ENCODE peak calls at places on chromosomes 11 and 22, in six cellular contexts. H is cardiac muscle cell, L is left lung, V is thoracic aorta, Z is psoas muscle, Q is spleen. C is an unnamed sample.

GRCh38 chr11:75233688-75234295 is 6.8 kb upstream of the TPBGL start:
- DNase-seq in Q (no peak), Z (no peak), V (no peak), L (no peak), H (peak; percentile 82), C (peak; percentile 54)

GRCh38 chr11:70711911-70712185 is 313.5 kb downstream of the CTTN start:
- DNase-seq in V (no peak), H (no peak), L (no peak), Z (no peak), Q (no peak), C (no peak)

GRCh38 chr11:126348806-126349582 is 6.5 kb upstream of the ST3GAL4 start:
- DNase-seq in H (peak; percentile 66), Q (peak; percentile 66), V (no peak), L (no peak), Z (no peak), C (no peak)

GRCh38 chr11:123195182-123196059 is at the start of gene CLMP:
- DNase-seq in Q (no peak), V (no peak), Z (peak; percentile 69), H (peak; percentile 86), L (peak; percentile 58), C (peak; percentile 87)

GRCh38 chr11:57269580-57270021 is 32.6 kb upstream of the APLNR start:
- DNase-seq in H (peak; percentile 25), Q (peak; percentile 78), Z (no peak), L (no peak), V (no peak), C (no peak)

GRCh38 chr22:48897638-48897954 is 930.1 kb downstream of the BRD1 start:
- DNase-seq in V (no peak), Z (no peak), Q (peak; percentile 63), H (no peak), L (no peak), C (no peak)

GRCh38 chr22:40031766-40032470 is 37.2 kb downstream of the FAM83F start:
- DNase-seq in H (no peak), L (no peak), Q (peak; percentile 47), Z (peak; percentile 53), V (no peak), C (peak; percentile 64)

GRCh38 chr11:99505319-99505718 is 484.6 kb downstream of the CNTN5 start:
- DNase-seq in V (no peak), Q (no peak), Z (no peak), L (no peak), H (peak; percentile 90), C (no peak)

GRCh38 chr22:46068908-46069481 is 81.3 kb upstream of the PPARA start:
- DNase-seq in V (no peak), Z (no peak), Q (peak; percentile 71), H (peak; percentile 48), L (peak; percentile 32), C (peak; percentile 63)

DNA sequence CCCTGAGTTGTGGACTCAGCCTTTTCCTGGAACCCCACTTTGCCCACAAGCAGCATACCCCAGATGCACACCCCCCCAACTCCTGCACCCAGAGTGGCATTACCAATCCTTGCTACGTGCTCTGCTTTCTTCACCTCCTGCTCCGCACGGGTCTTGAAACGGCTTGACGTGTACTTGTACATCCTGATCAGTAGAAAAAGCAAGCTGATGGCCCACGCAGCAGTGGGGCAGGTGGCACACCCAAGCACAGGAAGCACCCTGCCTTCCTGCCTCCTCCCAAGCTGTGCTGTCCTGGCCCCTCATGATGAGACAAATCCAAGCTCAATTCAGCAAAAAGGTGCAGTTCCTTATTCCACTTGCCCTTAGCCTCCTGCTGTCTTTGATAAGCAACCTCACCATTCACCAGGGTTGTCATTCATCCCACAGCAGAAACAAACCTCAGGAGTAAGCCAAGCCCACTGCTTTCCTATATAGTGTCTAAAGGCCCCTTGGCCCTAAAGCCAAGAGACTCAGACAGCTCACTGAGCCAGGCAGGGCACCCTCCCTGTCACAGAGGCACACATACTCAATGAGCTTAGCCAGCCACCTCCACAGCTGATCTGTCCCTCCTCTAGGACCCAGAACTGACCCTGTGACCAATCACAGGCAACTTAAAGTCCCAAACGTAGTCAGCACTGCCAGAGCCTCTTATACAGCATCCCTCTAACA is 27.8 kb downstream of the MORC2 start:
- DNase-seq in H (no peak), L (no peak), Q (no peak), Z (no peak), V (no peak), C (no peak)
- H3K36me3 ChIP-seq in H (peaks cover 91% of the 10 kb centered on the region), L (no peaks in the 10 kb centered on the region), Q (peaks cover 100% of the 10 kb centered on the region), Z (peaks cover 20% of the 10 kb centered on the region), V (peaks cover 64% of the 10 kb centered on the region), C (peaks cover 91% of the 10 kb centered on the region)

DNA sequence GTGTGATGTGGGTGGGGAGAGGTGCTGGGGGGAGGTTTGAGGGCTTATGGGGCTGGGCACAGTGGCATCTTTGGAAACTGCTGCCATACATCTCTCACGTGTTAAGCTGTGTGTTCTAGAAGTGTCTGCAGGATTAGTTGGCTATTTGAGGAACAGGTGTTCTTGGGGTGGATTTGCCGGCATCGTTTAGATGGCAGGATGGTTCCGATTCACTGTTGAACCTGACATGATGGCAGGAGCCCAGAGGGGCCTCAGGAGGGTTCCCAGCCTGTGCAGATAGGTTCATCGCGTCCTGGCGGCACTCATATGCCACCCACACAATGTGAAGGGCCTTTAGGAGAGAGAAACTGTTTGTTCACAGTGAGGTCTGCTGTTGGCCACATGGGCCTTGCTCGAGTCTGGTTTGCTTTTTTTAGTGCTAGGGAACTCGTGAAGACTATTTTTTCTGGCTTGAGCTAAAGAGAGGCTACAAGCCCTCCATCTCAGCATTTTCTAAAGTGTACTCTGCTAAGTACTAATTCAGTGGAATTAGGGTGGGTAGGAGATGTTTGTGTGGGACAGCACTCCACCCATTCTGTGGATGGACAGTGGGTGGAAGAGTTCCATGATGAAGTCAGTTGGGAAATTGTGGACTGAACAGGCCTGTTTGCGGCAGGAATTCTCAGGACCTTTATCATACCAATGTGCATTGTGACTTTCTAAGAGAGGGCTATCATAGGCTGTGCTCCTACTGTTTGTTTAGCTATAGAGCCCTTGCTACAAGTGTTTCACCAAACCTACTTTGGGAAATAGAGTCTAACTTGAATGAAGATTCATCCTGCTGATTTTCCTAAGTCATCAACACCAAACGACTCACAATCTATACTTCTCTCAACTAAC is 55.4 kb upstream of the PLET1 start:
- DNase-seq in H (no peak), Q (no peak), Z (no peak), L (no peak), V (no peak), C (no peak)
- H3K27me3 ChIP-seq in H (no peaks in the 10 kb centered on the region), Q (no peaks in the 10 kb centered on the region), Z (no peaks in the 10 kb centered on the region), L (no peaks in the 10 kb centered on the region), V (no peaks in the 10 kb centered on the region), C (no peaks in the 10 kb centered on the region)

GRCh38 chr22:23192558-23192957 is 12.2 kb downstream of the BCR start:
- DNase-seq in Q (no peak), V (no peak), Z (no peak), L (no peak), H (no peak), C (no peak)
- H3K36me3 ChIP-seq in Q (peaks cover 4% of the 10 kb centered on the region), V (peaks cover 12% of the 10 kb centered on the region), Z (no peaks in the 10 kb centered on the region), L (no peaks in the 10 kb centered on the region), H (no peaks in the 10 kb centered on the region), C (peaks cover 8% of the 10 kb centered on the region)

GRCh38 chr11:132909016-132909606 is 623.2 kb downstream of the OPCML start:
- DNase-seq in L (no peak), Z (no peak), H (no peak), Q (no peak), V (no peak), C (no peak)

GRCh38 chr11:132911186-132911585 is 621.1 kb downstream of the OPCML start:
- DNase-seq in H (peak; percentile 91), Z (no peak), Q (no peak), L (no peak), V (no peak), C (no peak)

GRCh38 chr11:132908017-132908810 is 624.1 kb downstream of the OPCML start:
- DNase-seq in Z (no peak), Q (no peak), H (peak; percentile 8), L (no peak), V (no peak), C (no peak)

GRCh38 chr11:132913295-132913694 is 619.0 kb downstream of the OPCML start:
- DNase-seq in Q (no peak), Z (no peak), L (no peak), V (no peak), H (no peak), C (no peak)

GRCh38 chr11:132910016-132910760 is 622.1 kb downstream of the OPCML start:
- DNase-seq in V (no peak), Z (no peak), H (no peak), L (no peak), Q (no peak), C (no peak)
- H3K27me3 ChIP-seq in V (no peaks in the 10 kb centered on the region), Z (no peaks in the 10 kb centered on the region), H (no peaks in the 10 kb centered on the region), L (no peaks in the 10 kb centered on the region), Q (no peaks in the 10 kb centered on the region), C (no peaks in the 10 kb centered on the region)

GRCh38 chr11:47177229-47177845 is 658 bp upstream of the ARFGAP2 start:
- DNase-seq in Z (peak; percentile 58), V (peak; percentile 55), H (peak; percentile 84), L (peak; percentile 71), Q (no peak), C (no peak)
- H3K36me3 ChIP-seq in Z (no peaks in the 10 kb centered on the region), V (peaks cover 29% of the 10 kb centered on the region), H (peaks cover 22% of the 10 kb centered on the region), L (no peaks in the 10 kb centered on the region), Q (peaks cover 29% of the 10 kb centered on the region), C (peaks cover 47% of the 10 kb centered on the region)

GRCh38 chr11:60937811-60938210 is 13.6 kb downstream of the TMEM132A start:
- DNase-seq in H (no peak), Q (peak; percentile 70), L (no peak), Z (no peak), V (no peak), C (no peak)

GRCh38 chr11:60939828-60940227 is 12.1 kb downstream of the SLC15A3 start:
- DNase-seq in H (peak; percentile 71), Q (no peak), V (no peak), Z (no peak), L (peak; percentile 27), C (no peak)

GRCh38 chr11:60939301-60939700 is 12.7 kb downstream of the SLC15A3 start:
- DNase-seq in H (no peak), Z (no peak), L (peak; percentile 22), Q (no peak), V (no peak), C (no peak)

GRCh38 chr11:60937144-60937527 is 12.9 kb downstream of the TMEM132A start:
- DNase-seq in L (no peak), Z (no peak), H (no peak), V (no peak), Q (peak; percentile 72), C (no peak)

DNA sequence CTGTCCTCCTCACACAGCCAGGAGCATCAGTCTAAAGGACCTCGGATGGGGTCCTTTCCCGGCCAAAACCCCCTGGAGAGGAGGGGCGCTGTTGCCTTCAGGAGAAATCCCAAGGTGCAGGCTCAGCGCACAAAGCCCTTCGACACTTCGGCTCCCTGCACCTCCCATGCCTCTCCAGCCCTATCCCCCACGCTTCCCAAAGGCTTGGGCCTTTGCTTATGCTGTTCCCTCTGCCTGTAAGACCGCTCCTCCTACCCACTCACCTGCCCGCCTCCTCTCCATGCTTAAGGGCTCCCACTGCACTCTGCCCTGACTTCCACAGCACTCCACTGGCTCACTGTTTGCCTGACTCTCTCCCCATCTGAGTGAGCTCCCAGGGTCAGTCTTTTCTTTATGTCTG is 13.5 kb downstream of the SLC15A3 start:
- DNase-seq in L (no peak), Q (no peak), V (no peak), H (no peak), Z (no peak), C (no peak)
- H3K27me3 ChIP-seq in L (no peaks in the 10 kb centered on the region), Q (no peaks in the 10 kb centered on the region), V (no peaks in the 10 kb centered on the region), H (no peaks in the 10 kb centered on the region), Z (no peaks in the 10 kb centered on the region), C (no peaks in the 10 kb centered on the region)